ENCODE peak calls at places on chromosomes 6 and 20, in nine cellular contexts. J is effector memory CD4-positive, alpha-beta T cell; B is NCI-H1092; A is foreskin keratinocyte; Y is dermis microvascular lymphatic vessel endothelial cell; W is GM03348; Z is cardiac septum; U is aorta; D is NCI-H1048. Q is an unnamed sample.

GRCh38 chr6:73299171-73300073 is 36.4 kb upstream of the KHDC1 start:
- DNase-seq in J (no peak), B (no peak), A (no peak), Y (no peak), W (no peak), Z (no peak), U (peak), D (no peak), Q (no peak)

GRCh38 chr6:141521440-141521839 is 611.3 kb upstream of the GJE1 start:
- DNase-seq in J (no peak), B (no peak), A (peak), Y (no peak), W (no peak), Z (no peak), U (no peak), D (no peak), Q (no peak)

GRCh38 chr6:32947552-32948465 is 5.1 kb downstream of the HLA-DMA start:
- DNase-seq in J (peak), B (no peak), A (peak), Y (peak), W (no peak), Z (no peak), U (no peak), D (no peak), Q (peak)

GRCh38 chr6:130223508-130223907 is 757 bp upstream of the SAMD3 start:
- DNase-seq in J (peak), B (no peak), A (peak), Y (no peak), W (no peak), Z (no peak), U (no peak), D (no peak), Q (peak)

GRCh38 chr6:168624540-168624939 is 183.6 kb downstream of the SMOC2 start:
- DNase-seq in J (no peak), B (no peak), A (no peak), Y (no peak), W (no peak), Z (no peak), U (no peak), D (no peak), Q (no peak)

GRCh38 chr6:68958327-68958726 is 323.2 kb downstream of the ADGRB3 start:
- DNase-seq in J (no peak), B (no peak), A (no peak), Y (no peak), W (peak), Z (no peak), U (no peak), D (no peak), Q (no peak)

GRCh38 chr6:154457881-154458284 is 52.6 kb downstream of the CNKSR3 start:
- DNase-seq in J (no peak), B (peak), A (peak), Y (no peak), W (no peak), Z (no peak), U (no peak), D (no peak), Q (no peak)

GRCh38 chr6:9408718-9409117 is 973.4 kb upstream of the SLC35B3 start:
- DNase-seq in J (no peak), B (no peak), A (no peak), Y (no peak), W (no peak), Z (no peak), U (no peak), D (no peak), Q (no peak)

GRCh38 chr20:2619337-2619736 is 33.1 kb upstream of the NOP56 start:
- DNase-seq in J (no peak), B (no peak), A (no peak), Y (no peak), W (no peak), Z (no peak), U (no peak), D (no peak), Q (no peak)

GRCh38 chr6:168100803-168101095 is 21.7 kb upstream of the FRMD1 start:
- DNase-seq in J (no peak), B (no peak), A (no peak), Y (no peak), W (no peak), Z (no peak), U (peak), D (no peak), Q (no peak)

GRCh38 chr6:122207794-122208193 is 191.7 kb upstream of the HSF2 start:
- DNase-seq in J (no peak), B (no peak), A (peak), Y (no peak), W (no peak), Z (no peak), U (no peak), D (no peak), Q (no peak)

GRCh38 chr6:72940265-72940664 is 285.0 kb downstream of the KHDC1L start:
- DNase-seq in J (no peak), B (no peak), A (peak), Y (no peak), W (no peak), Z (no peak), U (no peak), D (no peak), Q (no peak)

GRCh38 chr6:20680697-20681165 is 146.5 kb downstream of the CDKAL1 start:
- DNase-seq in J (no peak), B (no peak), A (no peak), Y (no peak), W (no peak), Z (no peak), U (no peak), D (no peak), Q (no peak)

GRCh38 chr6:157274116-157274470 is 49.2 kb downstream of the TMEM242 start:
- DNase-seq in J (no peak), B (no peak), A (no peak), Y (no peak), W (no peak), Z (no peak), U (no peak), D (no peak), Q (no peak)